ENCODE peak calls at places on chromosome 18, in five cellular contexts. H is IMR-90, U is H9, Q is mesenchymal stem cell, Z is trophoblast cell. T is an unnamed sample.
A peak's percentile ranks its signal among the peaks of the same experiment; 100 is the strongest.

GRCh38 chr18:70288851-70289328 is at the start of gene SOCS6:
- DNase-seq in H (peak; percentile 66), U (peak; percentile 57), Q (peak; percentile 65), Z (peak; percentile 77), T (peak; percentile 69)

GRCh38 chr18:41466436-41467160 is 488.4 kb upstream of the PIK3C3 start:
- DNase-seq in H (no peak), U (no peak), Q (no peak), Z (no peak), T (no peak)

GRCh38 chr18:66346833-66347595 is 256.9 kb downstream of the CDH19 start:
- DNase-seq in H (no peak), U (no peak), Q (no peak), Z (no peak), T (no peak)

GRCh38 chr18:54233228-54233625 is 8.8 kb upstream of the MBD2 start:
- DNase-seq in H (no peak), U (no peak), Q (no peak), Z (no peak), T (no peak)

GRCh38 chr18:45012286-45012685 is 331.6 kb downstream of the SETBP1 start:
- DNase-seq in H (no peak), U (no peak), Q (no peak), Z (no peak), T (no peak)

GRCh38 chr18:23593720-23594119 is 7.4 kb upstream of the NPC1 start:
- DNase-seq in H (peak; percentile 87), U (no peak), Q (peak; percentile 84), Z (peak; percentile 30), T (no peak)

GRCh38 chr18:1777843-1778242 is 793.5 kb downstream of the METTL4 start:
- DNase-seq in H (no peak), U (no peak), Q (no peak), Z (no peak), T (no peak)

GRCh38 chr18:7878265-7879173 is 311.4 kb downstream of the PTPRM start:
- DNase-seq in H (no peak), U (no peak), Q (no peak), Z (no peak), T (peak; percentile 54)

GRCh38 chr18:45837283-45838070 is 12.0 kb downstream of the SIGLEC15 start:
- DNase-seq in H (no peak), U (peak; percentile 81), Q (peak; percentile 67), Z (peak; percentile 85), T (peak; percentile 43)

GRCh38 chr18:59300676-59301285 is 17.7 kb downstream of the CPLX4 start:
- DNase-seq in H (no peak), U (no peak), Q (no peak), Z (no peak), T (no peak)

GRCh38 chr18:57910817-57911216 is 107.7 kb upstream of the ATP8B1 start:
- DNase-seq in H (no peak), U (peak; percentile 73), Q (no peak), Z (peak; percentile 25), T (no peak)

GRCh38 chr18:12257996-12258718 is 4.0 kb downstream of the CIDEA start:
- DNase-seq in H (no peak), U (no peak), Q (no peak), Z (peak; percentile 42), T (no peak)

GRCh38 chr18:59220784-59221765 is 1.1 kb downstream of the GRP start:
- DNase-seq in H (no peak), U (peak; percentile 42), Q (no peak), Z (no peak), T (no peak)

GRCh38 chr18:26745288-26745975 is 120.1 kb downstream of the AQP4 start:
- DNase-seq in H (no peak), U (no peak), Q (no peak), Z (no peak), T (no peak)

GRCh38 chr18:24567199-24567598 is 106.8 kb downstream of the HRH4 start:
- DNase-seq in H (peak; percentile 59), U (no peak), Q (peak; percentile 39), Z (peak; percentile 11), T (no peak)

GRCh38 chr18:59897321-59897954 is 2.4 kb upstream of the PMAIP1 start:
- DNase-seq in H (no peak), U (peak; percentile 48), Q (no peak), Z (no peak), T (no peak)

GRCh38 chr18:43314931-43315330 is 37.6 kb upstream of the SYT4 start:
- DNase-seq in H (no peak), U (no peak), Q (peak; percentile 7), Z (peak; percentile 75), T (no peak)

GRCh38 chr18:79975043-79975442 is 10.6 kb downstream of the HSBP1L1 start:
- DNase-seq in H (no peak), U (no peak), Q (no peak), Z (no peak), T (no peak)
- H4K91ac ChIP-seq in H (no peak overlapping the region), U (no peak overlapping the region), Q (peak overlapping the region; percentile 29), Z (no peak overlapping the region), T (no peak overlapping the region)

GRCh38 chr18:62436636-62437519 is 85.9 kb upstream of the ZCCHC2 start:
- DNase-seq in H (peak; percentile 56), U (no peak), Q (peak; percentile 29), Z (peak; percentile 88), T (no peak)
- H2AFZ ChIP-seq in H (no peak overlapping the region), U (no peak overlapping the region), Q (no peak overlapping the region), Z (no peak overlapping the region), T (no peak overlapping the region)

DNA sequence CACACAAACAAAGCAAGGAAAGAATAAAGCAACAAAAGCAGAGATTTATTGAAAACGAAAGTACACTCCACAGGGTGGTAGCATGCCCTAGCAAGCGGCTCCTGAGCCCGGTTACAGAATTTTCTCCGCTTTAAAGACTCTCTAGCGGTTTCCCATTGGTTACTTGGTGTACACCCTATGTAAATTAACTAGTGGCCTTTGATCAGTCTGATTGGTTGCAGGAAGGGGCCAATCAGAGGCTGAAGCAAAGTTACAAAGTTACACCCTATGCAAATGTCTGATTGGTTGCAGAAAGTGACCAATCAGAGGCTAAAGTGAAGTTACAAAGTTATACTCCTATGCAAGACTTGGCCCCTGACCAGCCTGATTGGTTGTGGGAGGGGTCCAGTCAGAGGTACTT is 242.9 kb downstream of the LDLRAD4 start:
- DNase-seq in H (no peak), U (no peak), Q (no peak), Z (no peak), T (no peak)
- H3K27ac ChIP-seq in H (no peak overlapping the region), U (no peak overlapping the region), Q (no peak overlapping the region), Z (no peak overlapping the region), T (no peak overlapping the region)

GRCh38 chr18:78625895-78626294 is 353.7 kb upstream of the SALL3 start:
- DNase-seq in H (no peak), U (no peak), Q (no peak), Z (no peak), T (no peak)
- H4K91ac ChIP-seq in H (no peak overlapping the region), U (no peak overlapping the region), Q (no peak overlapping the region), Z (no peak overlapping the region), T (no peak overlapping the region)

GRCh38 chr18:3581890-3582289 is 131.9 kb downstream of the TGIF1 start:
- DNase-seq in H (no peak), U (no peak), Q (no peak), Z (no peak), T (no peak)

GRCh38 chr18:3584266-3584665 is 134.3 kb downstream of the TGIF1 start:
- DNase-seq in H (no peak), U (no peak), Q (no peak), Z (no peak), T (no peak)

GRCh38 chr18:3590096-3590655 is 140.2 kb downstream of the TGIF1 start:
- DNase-seq in H (no peak), U (no peak), Q (no peak), Z (peak; percentile 63), T (no peak)

GRCh38 chr18:3585656-3586509 is 135.9 kb downstream of the TGIF1 start:
- DNase-seq in H (peak; percentile 78), U (peak; percentile 89), Q (peak; percentile 85), Z (peak; percentile 96), T (peak; percentile 71)

GRCh38 chr18:3584897-3585460 is 135.0 kb downstream of the TGIF1 start:
- DNase-seq in H (no peak), U (peak; percentile 87), Q (no peak), Z (no peak), T (no peak)
- H2AFZ ChIP-seq in H (no peak overlapping the region), U (no peak overlapping the region), Q (no peak overlapping the region), Z (no peak overlapping the region), T (peak overlapping the region; percentile 33)

GRCh38 chr18:9433616-9434239 is 41.6 kb upstream of the RALBP1 start:
- DNase-seq in H (peak; percentile 10), U (no peak), Q (peak; percentile 34), Z (peak; percentile 39), T (no peak)
- H3K27ac ChIP-seq in H (peak overlapping the region; percentile 16), U (no peak overlapping the region), Q (no peak overlapping the region), Z (no peak overlapping the region), T (peak overlapping the region; percentile 99)

T was measured in neuronal stem cell.